ENCODE peak calls at places on chromosomes 4 and X, in four cellular contexts. W, A, B and Q are unnamed samples.

GRCh38 chrX:7028246-7028645 is 119.3 kb upstream of the STS start:
- DNase-seq in B (no peak), A (no peak), W (peak), Q (no peak)

GRCh38 chr4:63563288-63564014 is 845.8 kb downstream of the TECRL start:
- DNase-seq in A (no peak), B (no peak), W (no peak), Q (no peak)

GRCh38 chrX:46727445-46727844 is 31.5 kb downstream of the SLC9A7 start:
- DNase-seq in A (no peak), W (peak), B (no peak), Q (no peak)

GRCh38 chrX:35726176-35726575 is 72.0 kb upstream of the MAGEB16 start:
- DNase-seq in W (no peak), A (no peak), B (peak), Q (no peak)

GRCh38 chrX:18934708-18935107 is 49.2 kb downstream of the PHKA2 start:
- DNase-seq in W (no peak), B (no peak), A (no peak), Q (no peak)

GRCh38 chrX:154010330-154011087 is 9.2 kb downstream of the IRAK1 start:
- DNase-seq in A (no peak), W (no peak), B (no peak), Q (no peak)

GRCh38 chrX:7159132-7159861 is 11.3 kb upstream of the PUDP start:
- DNase-seq in A (no peak), W (peak), B (peak), Q (no peak)

GRCh38 chrX:124388562-124388961 is 42.2 kb downstream of the SH2D1A start:
- DNase-seq in W (peak), A (peak), B (peak), Q (peak)

GRCh38 chr4:105471566-105472176 is 2.2 kb downstream of the PPA2 start:
- DNase-seq in W (peak), A (peak), B (peak), Q (peak)

GRCh38 chr4:42642136-42642797 is 14.6 kb downstream of the ATP8A1 start:
- DNase-seq in B (no peak), A (no peak), W (no peak), Q (peak)

GRCh38 chr4:25424539-25425228 is 47.6 kb downstream of the ANAPC4 start:
- DNase-seq in W (peak), A (no peak), B (no peak), Q (no peak)

DNA sequence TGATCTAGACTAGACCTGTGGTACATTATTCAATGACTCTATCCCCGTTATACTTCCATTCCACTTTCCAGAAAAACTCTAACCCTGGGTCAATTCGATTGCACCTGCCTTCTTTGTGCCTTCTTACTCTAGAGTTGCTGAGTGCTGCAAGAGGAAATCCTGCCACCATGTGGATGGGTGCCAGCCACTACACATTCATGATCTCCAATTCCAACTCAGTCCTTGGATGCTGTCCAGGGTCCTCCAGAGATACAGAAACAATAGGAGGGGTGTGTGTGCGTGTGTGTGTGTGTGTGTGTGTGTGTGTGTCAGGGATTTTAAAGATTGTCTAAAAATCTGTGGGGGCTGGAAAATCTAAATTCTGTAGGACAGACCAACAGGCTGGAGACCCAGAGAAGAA is 42.9 kb upstream of the INTS6L start:
- DNase-seq in B (peak), W (peak), A (peak), Q (peak)
- TF ChIP-seq CTCF in B (peak), W (peak), A (peak), Q (peak)

GRCh38 chr4:8173641-8174242 is 15.1 kb upstream of the ABLIM2 start:
- DNase-seq in A (no peak), W (no peak), B (no peak), Q (no peak)
- TF ChIP-seq CTCF in A (no peak), W (no peak), B (no peak), Q (no peak)

GRCh38 chr4:72567821-72568620 is 1.0 kb downstream of the ADAMTS3 start:
- DNase-seq in B (peak), A (peak), W (peak), Q (peak)
- TF ChIP-seq CTCF in B (peak), A (peak), W (peak), Q (no peak)

DNA sequence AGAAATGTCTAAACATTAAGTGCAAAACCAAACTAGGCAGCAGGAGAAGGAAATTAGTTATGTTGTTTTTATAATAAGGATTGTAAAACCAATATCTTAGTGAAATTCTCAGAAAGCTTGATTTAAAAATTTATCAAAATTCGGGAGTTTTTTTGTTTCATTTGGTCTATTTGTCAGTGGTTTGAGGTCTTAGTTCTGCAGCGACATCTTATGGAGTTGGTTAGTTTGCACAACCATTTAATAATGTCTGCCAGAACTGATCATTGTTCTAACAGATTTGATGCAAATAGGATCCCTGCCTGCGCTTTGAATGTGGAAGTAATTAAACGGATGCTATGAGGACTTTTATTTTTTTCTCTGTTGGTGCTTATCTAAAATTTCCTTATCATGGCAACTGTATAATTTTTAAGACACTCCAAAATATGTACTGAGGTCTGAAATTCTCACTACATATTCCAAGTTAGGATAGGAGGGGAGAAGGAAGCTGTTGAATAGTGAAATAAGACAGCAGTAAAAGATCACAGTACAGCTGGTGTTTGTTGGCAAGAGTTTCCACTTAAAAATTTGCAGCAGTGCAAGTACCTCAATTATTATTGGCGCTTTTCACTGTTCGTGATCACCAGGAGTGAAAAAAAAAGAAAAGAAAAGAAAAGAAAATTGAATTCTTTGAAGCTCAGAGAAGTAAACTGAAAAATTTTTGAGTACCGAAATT is 2521.4 kb downstream of the ARAP2 start:
- DNase-seq in B (no peak), A (no peak), W (peak), Q (no peak)
- TF ChIP-seq CTCF in B (no peak), A (no peak), W (peak), Q (no peak)

DNA sequence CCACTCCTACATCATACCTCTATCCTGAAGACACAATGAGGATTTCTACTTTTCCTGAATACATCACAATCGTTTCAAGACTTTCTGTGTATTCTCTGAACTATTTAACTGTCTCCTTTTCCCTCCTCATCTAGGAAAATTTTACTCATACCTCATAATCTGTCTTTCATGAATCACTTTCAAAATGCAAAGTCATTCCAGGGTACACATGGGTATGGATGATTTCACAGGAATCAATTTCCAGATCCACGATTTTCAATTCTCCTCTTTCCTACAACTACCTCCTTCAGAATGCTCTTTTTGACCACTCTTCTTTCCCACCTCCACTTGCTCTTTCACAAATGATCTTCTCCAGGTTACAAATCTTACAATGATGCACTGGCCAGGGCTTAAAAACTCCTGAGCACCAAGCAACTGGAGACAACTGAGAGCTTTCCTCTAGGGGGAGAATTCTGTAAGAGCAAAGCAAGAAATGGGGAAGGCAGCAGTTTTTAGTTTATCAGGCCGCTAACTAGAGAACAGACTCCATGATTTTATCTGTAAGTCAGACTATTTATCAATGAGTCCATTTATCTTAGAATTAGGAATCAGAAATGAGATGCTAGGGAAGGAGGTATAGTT is 116.4 kb downstream of the PPP3CA start:
- DNase-seq in B (no peak), A (no peak), W (peak), Q (no peak)
- TF ChIP-seq CTCF in B (no peak), A (no peak), W (peak), Q (no peak)

DNA sequence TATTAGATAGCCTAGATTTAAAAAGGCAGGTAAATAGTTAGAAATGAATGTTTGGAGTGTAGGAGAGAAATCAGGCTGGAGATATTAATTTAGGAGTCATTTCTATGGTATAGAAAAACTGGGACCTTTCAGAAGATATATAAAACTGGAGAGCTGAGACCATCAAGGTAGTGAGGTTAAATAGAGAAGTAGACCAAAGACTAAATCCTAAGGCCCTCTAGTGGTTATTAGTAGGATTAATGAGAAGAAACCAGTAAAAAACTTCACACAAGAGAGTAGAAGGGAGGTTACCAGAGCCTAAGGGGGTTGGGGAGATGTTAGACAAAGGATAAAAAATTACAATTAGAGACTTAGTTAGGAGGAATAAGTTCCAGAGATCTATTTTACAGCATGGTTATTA is 351.0 kb upstream of the SPANXN1 start:
- DNase-seq in A (no peak), B (no peak), W (peak), Q (no peak)
- TF ChIP-seq CTCF in A (peak), B (no peak), W (peak), Q (no peak)

GRCh38 chrX:110214684-110215083 is 103.2 kb downstream of the AMMECR1 start:
- DNase-seq in W (no peak), B (no peak), A (no peak), Q (no peak)

GRCh38 chrX:110211340-110211739 is 106.5 kb downstream of the AMMECR1 start:
- DNase-seq in B (no peak), W (no peak), A (no peak), Q (no peak)

GRCh38 chrX:110210417-110211139 is 107.3 kb downstream of the AMMECR1 start:
- DNase-seq in A (no peak), W (peak), B (peak), Q (no peak)

GRCh38 chrX:110213183-110213582 is 104.7 kb downstream of the AMMECR1 start:
- DNase-seq in B (no peak), A (no peak), W (no peak), Q (no peak)

DNA sequence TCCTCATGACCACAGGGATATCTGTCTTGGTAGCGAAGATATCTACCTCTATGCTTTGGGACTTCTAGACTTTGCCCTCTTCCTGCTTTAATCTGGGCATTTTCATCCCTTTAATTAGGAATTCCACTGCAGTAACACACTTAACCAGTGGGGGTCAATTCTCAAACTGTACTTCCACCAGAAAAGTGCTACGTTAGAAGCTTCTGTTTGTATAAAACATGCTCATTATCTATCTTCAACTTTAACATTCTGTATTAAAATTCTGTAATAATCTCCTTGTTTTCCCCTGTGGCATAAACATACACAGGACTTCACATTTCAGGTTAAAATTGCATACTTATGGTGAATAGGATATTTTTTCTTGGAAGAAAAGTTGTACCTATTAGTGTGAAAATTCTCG is 105.6 kb downstream of the AMMECR1 start:
- DNase-seq in A (no peak), B (no peak), W (no peak), Q (no peak)
- TF ChIP-seq CTCF in A (peak), B (peak), W (peak), Q (no peak)

DNA sequence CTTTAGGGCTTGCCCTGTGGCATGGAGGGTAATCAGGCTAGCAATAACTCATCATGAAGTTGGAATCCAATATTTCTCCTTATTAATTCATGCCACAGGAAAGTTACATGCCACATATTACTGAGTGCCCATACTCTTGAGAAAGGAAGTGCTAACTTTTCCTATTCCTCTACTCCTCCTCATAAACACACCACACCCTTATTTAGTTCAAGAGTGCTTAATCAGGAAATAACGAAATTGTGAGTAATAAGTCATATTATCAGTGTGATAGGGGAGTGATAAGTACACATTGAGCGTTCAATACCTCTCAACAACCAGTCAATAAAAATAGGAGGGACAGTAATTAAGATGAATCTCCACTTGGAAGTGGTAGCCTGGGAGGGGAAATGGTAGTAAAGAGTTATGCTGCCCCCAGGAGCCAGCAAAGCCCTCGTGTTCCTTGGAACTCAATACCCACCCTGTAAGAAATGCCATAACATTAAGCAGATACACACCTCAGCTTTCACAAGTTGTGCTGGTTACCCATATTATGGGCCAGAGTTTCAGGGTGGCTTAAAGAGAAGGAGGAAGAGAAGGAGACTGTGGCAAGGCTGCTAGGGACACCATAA is 410.0 kb upstream of the NR3C2 start:
- DNase-seq in W (peak), A (no peak), B (no peak), Q (no peak)
- TF ChIP-seq CTCF in W (peak), A (no peak), B (no peak), Q (no peak)